ENCODE peak calls at places on chromosomes 4 and X, in seven cellular contexts. F is tibial nerve, W is A549, U is sigmoid colon, V is SK-N-SH, A is stomach, T is H1. G is an unnamed sample.

GRCh38 chr4:177322156-177322685 is 12.5 kb downstream of the NEIL3 start:
- DNase-seq in V (no peak), T (no peak), A (no peak), W (no peak), U (no peak), F (no peak), G (no peak)

GRCh38 chr4:110175634-110176033 is 22.8 kb downstream of the ELOVL6 start:
- DNase-seq in F (no peak), A (no peak), U (no peak), T (no peak), V (no peak), W (no peak), G (no peak)

GRCh38 chr4:113784497-113785254 is 23.1 kb upstream of the CAMK2D start:
- DNase-seq in V (no peak), T (no peak), U (no peak), A (no peak), W (no peak), F (no peak), G (no peak)

GRCh38 chr4:2803624-2804448 is 11.0 kb downstream of the SH3BP2 start:
- DNase-seq in T (no peak), W (no peak), A (no peak), U (peak), F (no peak), V (no peak), G (peak)

GRCh38 chr4:111754003-111754402 is 391.3 kb upstream of the FAM241A start:
- DNase-seq in F (no peak), T (no peak), U (no peak), A (no peak), W (no peak), V (no peak), G (no peak)

GRCh38 chrX:110318664-110318968 is 731 bp upstream of the AMMECR1 start:
- DNase-seq in W (peak), F (no peak), U (no peak), T (no peak), V (no peak), A (peak), G (no peak)

GRCh38 chr4:78864405-78865024 is 74.7 kb downstream of the PAQR3 start:
- DNase-seq in W (peak), V (peak), A (no peak), U (no peak), T (no peak), F (peak), G (no peak)

GRCh38 chr4:111064342-111064993 is 441.6 kb upstream of the PITX2 start:
- DNase-seq in A (no peak), F (no peak), V (no peak), T (peak), W (peak), U (no peak), G (no peak)

GRCh38 chrX:139126493-139126892 is 404.0 kb upstream of the F9 start:
- DNase-seq in V (peak), W (no peak), F (no peak), A (peak), U (no peak), T (peak), G (no peak)

GRCh38 chrX:106707771-106708454 is 18.6 kb upstream of the RNF128 start:
- DNase-seq in U (no peak), A (no peak), F (no peak), V (no peak), W (peak), T (no peak), G (no peak)

GRCh38 chrX:40849906-40850672 is 114.7 kb upstream of the MED14 start:
- DNase-seq in W (no peak), F (no peak), A (no peak), T (no peak), U (no peak), V (no peak), G (no peak)

GRCh38 chrX:105307762-105308161 is 87.3 kb upstream of the TEX13A start:
- DNase-seq in A (no peak), U (no peak), T (no peak), W (no peak), F (no peak), V (no peak), G (no peak)

GRCh38 chrX:17812763-17813162 is 48.3 kb downstream of the RAI2 start:
- DNase-seq in F (no peak), W (no peak), U (no peak), V (peak), T (no peak), A (no peak), G (no peak)

GRCh38 chr4:14023036-14023435 is 395.5 kb upstream of the BOD1L1 start:
- DNase-seq in V (no peak), F (no peak), T (no peak), U (no peak), A (no peak), W (no peak), G (no peak)

GRCh38 chrX:41350976-41351569 is 17.1 kb downstream of the DDX3X start:
- DNase-seq in T (no peak), F (no peak), W (no peak), A (no peak), V (no peak), U (no peak), G (no peak)

GRCh38 chr4:17664755-17665154 is 50.3 kb downstream of the MED28 start:
- DNase-seq in U (no peak), W (no peak), A (no peak), F (no peak), T (no peak), V (no peak), G (no peak)

GRCh38 chrX:40227111-40227510 is 129.4 kb upstream of the BCOR start:
- DNase-seq in U (no peak), V (no peak), W (no peak), T (no peak), F (no peak), A (no peak), G (no peak)

GRCh38 chrX:8919801-8920200 is 114.1 kb downstream of the FAM9B start:
- DNase-seq in V (no peak), W (no peak), T (no peak), F (no peak), A (no peak), U (no peak), G (no peak)

GRCh38 chr4:150714462-150715438 is 132.8 kb downstream of the MAB21L2 start:
- DNase-seq in V (no peak), A (no peak), U (no peak), T (no peak), W (no peak), F (no peak), G (no peak)

GRCh38 chr4:4421356-4421755 is 34.5 kb downstream of the NSG1 start:
- DNase-seq in V (no peak), T (no peak), F (no peak), A (no peak), U (no peak), W (no peak), G (no peak)

GRCh38 chrX:152600853-152601635 is 36.7 kb upstream of the GABRQ start:
- DNase-seq in F (no peak), U (no peak), A (no peak), T (no peak), W (no peak), V (peak), G (no peak)

GRCh38 chr4:38815879-38816782 is 11.5 kb upstream of the TLR1 start:
- DNase-seq in V (no peak), T (no peak), A (no peak), U (no peak), W (no peak), F (no peak), G (no peak)

GRCh38 chr4:185278716-185279115 is 69.3 kb downstream of the SNX25 start:
- DNase-seq in T (no peak), V (no peak), U (no peak), A (no peak), W (no peak), F (no peak), G (no peak)

GRCh38 chrX:65697915-65698796 is 30.7 kb downstream of the MSN start:
- DNase-seq in T (no peak), U (no peak), W (no peak), F (no peak), A (peak), V (no peak), G (no peak)

GRCh38 chr4:62252728-62253127 is 1052.6 kb downstream of the ADGRL3 start:
- DNase-seq in V (no peak), U (no peak), A (no peak), W (no peak), T (no peak), F (no peak), G (no peak)

GRCh38 chr4:62250100-62250499 is 1050.0 kb downstream of the ADGRL3 start:
- DNase-seq in W (no peak), U (no peak), V (no peak), T (no peak), A (no peak), F (no peak), G (no peak)
- TF ChIP-seq EP300 in W (no peak), U (no peak), V (no peak), T (no peak), A (no peak), F (no peak), G (no peak)

GRCh38 chr4:139665690-139666529 is at the start of gene MGST2:
- DNase-seq in W (peak), A (peak), T (no peak), V (peak), F (peak), U (peak), G (peak)
- TF ChIP-seq EP300 in W (no peak), A (no peak), T (no peak), V (no peak), F (peak), U (no peak), G (no peak)

DNA sequence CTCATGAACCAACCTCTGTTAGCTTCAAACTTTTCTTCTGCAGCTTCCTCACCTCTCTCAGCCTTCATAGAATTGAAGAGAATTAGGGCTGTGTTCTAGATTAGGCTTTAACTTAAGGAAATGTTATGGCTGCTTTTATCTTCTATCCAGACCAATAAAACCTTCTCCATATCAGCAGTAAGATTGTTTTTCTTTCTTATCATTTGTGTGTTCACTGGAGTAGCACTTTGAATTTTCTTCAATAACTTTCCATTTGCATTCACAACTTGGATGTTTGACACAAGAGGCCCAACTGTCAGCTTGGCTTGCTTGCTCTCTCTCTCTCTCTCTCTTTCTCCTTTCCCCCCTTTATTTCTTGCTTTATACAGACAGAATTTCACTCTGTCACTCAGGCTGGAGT is 22.8 kb upstream of the SOWAHB start:
- DNase-seq in V (no peak), A (no peak), W (no peak), U (no peak), T (no peak), F (no peak), G (no peak)
- TF ChIP-seq EP300 in V (no peak), A (no peak), W (no peak), U (no peak), T (no peak), F (no peak), G (no peak)

DNA sequence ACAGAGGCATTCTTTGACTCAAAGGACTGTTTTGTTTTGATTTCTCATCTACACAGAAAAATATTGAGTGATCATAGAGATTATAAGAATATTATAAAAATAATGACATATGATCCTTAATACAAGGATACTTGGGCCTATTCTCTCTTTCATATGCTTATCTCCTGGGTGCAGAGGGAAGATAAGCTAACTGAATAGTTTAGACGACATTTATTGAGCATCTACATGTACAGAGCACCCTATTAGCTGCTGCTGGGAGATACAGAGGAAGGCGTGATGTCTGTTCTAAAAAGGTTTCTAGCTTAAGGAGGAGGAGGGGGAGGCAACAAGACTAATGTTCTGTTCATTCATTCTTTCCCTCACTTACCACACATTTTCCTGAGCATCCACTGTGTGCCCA is 106.8 kb downstream of the HDAC8 start:
- DNase-seq in U (no peak), A (no peak), T (no peak), F (no peak), W (no peak), V (no peak), G (no peak)
- TF ChIP-seq EP300 in U (no peak), A (no peak), T (no peak), F (no peak), W (no peak), V (no peak), G (no peak)

GRCh38 chr4:26319467-26320158 is 1.2 kb upstream of the RBPJ start:
- DNase-seq in F (peak), T (peak), A (peak), V (peak), W (peak), U (peak), G (peak)
- TF ChIP-seq EP300 in F (peak), T (no peak), A (no peak), V (no peak), W (no peak), U (no peak), G (no peak)

DNA sequence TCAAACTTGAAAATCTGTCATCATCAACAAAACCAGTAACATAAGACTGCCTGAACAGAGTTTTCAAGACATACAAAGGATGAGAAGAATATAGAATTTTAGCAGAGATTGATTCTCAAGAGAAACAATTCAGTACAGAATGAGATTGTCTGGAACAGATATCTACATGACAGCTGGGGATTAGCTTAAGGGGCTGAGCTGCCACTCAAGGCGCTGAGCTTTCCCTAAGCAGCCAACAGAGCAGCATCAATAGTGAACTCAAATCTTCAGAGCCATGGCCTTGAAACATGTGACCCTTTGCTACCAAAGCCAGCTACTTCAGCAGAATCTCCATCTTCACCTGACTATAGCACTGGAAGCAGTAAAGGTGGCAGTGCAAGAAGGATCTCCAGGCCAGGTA is 24.3 kb upstream of the PCDH10 start:
- DNase-seq in W (no peak), F (no peak), V (no peak), U (no peak), A (no peak), T (no peak), G (no peak)
- TF ChIP-seq EP300 in W (no peak), F (no peak), V (no peak), U (no peak), A (no peak), T (no peak), G (no peak)

DNA sequence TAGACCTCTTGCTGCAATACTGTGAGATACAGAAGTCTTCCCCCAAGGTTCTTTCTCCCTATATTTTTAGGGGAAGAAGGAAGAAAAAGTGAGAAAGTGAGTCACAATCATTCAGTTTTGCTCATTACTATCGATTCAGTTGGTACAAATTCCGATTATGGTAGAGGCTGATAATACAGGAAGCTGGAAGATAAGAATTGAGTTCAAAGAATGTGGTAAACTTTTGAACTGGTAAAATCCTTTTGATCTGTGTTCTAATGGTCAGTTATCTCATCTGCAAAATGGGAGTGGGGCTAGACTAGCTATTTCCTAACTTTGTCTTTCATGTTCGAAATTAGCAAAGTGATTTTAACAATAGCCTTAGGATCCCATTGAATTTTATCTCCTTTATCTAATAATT is 101.4 kb upstream of the FAT1 start:
- DNase-seq in V (no peak), T (no peak), U (no peak), F (no peak), W (no peak), A (no peak), G (no peak)
- TF ChIP-seq EP300 in V (no peak), T (no peak), U (no peak), F (no peak), W (no peak), A (no peak), G (no peak)

GRCh38 chr4:183798249-183798920 is 106.7 kb upstream of the STOX2 start:
- DNase-seq in T (no peak), A (no peak), F (no peak), U (no peak), V (no peak), W (no peak), G (no peak)

GRCh38 chr4:183797041-183797444 is 108.1 kb upstream of the STOX2 start:
- DNase-seq in U (no peak), F (no peak), V (no peak), T (no peak), W (peak), A (peak), G (no peak)

GRCh38 chr4:183797445-183798248 is 107.5 kb upstream of the STOX2 start:
- DNase-seq in F (no peak), V (peak), T (no peak), W (peak), A (peak), U (no peak), G (no peak)

GRCh38 chr4:183798921-183799307 is 106.2 kb upstream of the STOX2 start:
- DNase-seq in U (no peak), T (no peak), V (no peak), A (no peak), W (no peak), F (no peak), G (no peak)

GRCh38 chr4:183801460-183802168 is 103.5 kb upstream of the STOX2 start:
- DNase-seq in A (no peak), U (no peak), W (no peak), V (no peak), T (no peak), F (no peak), G (no peak)
- TF ChIP-seq EP300 in A (no peak), U (no peak), W (no peak), V (no peak), T (no peak), F (no peak), G (no peak)

G was measured in suprapubic skin.